ENCODE peak calls at places on chromosomes 1 and 21, in nine cellular contexts. T, X, R, B, V, Z, I, P and Q are unnamed samples.

GRCh38 chr1:70887936-70888335 is 159.7 kb downstream of the PTGER3 start:
- DNase-seq in X (no peak), P (no peak), Z (no peak), T (no peak), B (no peak), R (no peak), I (peak; percentile 75), V (no peak), Q (no peak)

GRCh38 chr1:230730979-230731378 is 16.2 kb upstream of the CAPN9 start:
- DNase-seq in Z (no peak), X (no peak), B (no peak), I (no peak), P (peak; percentile 65), R (no peak), T (no peak), V (no peak), Q (no peak)

GRCh38 chr1:229227298-229227919 is 43.5 kb upstream of the RAB4A start:
- DNase-seq in R (peak; percentile 91), I (peak; percentile 84), P (peak; percentile 88), B (peak; percentile 83), X (peak; percentile 82), Z (peak; percentile 92), T (peak; percentile 81), V (peak; percentile 87), Q (peak; percentile 88)

GRCh38 chr1:151540982-151541377 is 871 bp downstream of the TUFT1 start:
- DNase-seq in X (no peak), P (no peak), R (no peak), T (no peak), Z (peak; percentile 79), B (peak; percentile 37), V (no peak), I (no peak), Q (peak; percentile 75)

GRCh38 chr1:43439121-43439581 is 14.6 kb downstream of the HYI start:
- DNase-seq in V (no peak), X (no peak), B (no peak), R (no peak), P (peak; percentile 35), I (peak; percentile 21), T (no peak), Z (peak; percentile 67), Q (peak; percentile 20)

GRCh38 chr1:8174807-8175206 is 143.1 kb upstream of the SLC45A1 start:
- DNase-seq in R (no peak), P (no peak), Z (no peak), I (no peak), T (no peak), B (no peak), X (no peak), V (no peak), Q (no peak)

GRCh38 chr21:45975017-45975595 is 6.5 kb upstream of the COL6A1 start:
- DNase-seq in I (peak; percentile 87), B (peak; percentile 70), V (peak; percentile 71), R (peak; percentile 77), X (no peak), T (no peak), P (no peak), Z (peak; percentile 84), Q (peak; percentile 90)

GRCh38 chr1:26404641-26405040 is 6.0 kb upstream of the LIN28A start:
- DNase-seq in T (no peak), R (no peak), B (peak; percentile 81), V (no peak), Z (no peak), I (no peak), P (no peak), X (no peak), Q (no peak)

GRCh38 chr1:236522937-236523703 is 662 bp upstream of the LGALS8 start:
- DNase-seq in B (peak; percentile 18), X (peak; percentile 22), P (peak; percentile 70), R (no peak), Z (no peak), T (no peak), V (peak; percentile 66), I (peak; percentile 33), Q (peak; percentile 71)

GRCh38 chr1:94553323-94553730 is 11.8 kb upstream of the F3 start:
- DNase-seq in Z (no peak), I (no peak), T (no peak), P (no peak), R (no peak), V (no peak), X (no peak), B (peak; percentile 28), Q (no peak)

GRCh38 chr1:202085682-202086373 is 36.9 kb upstream of the GPR37L1 start:
- DNase-seq in R (no peak), V (no peak), I (no peak), T (no peak), X (no peak), B (no peak), Z (no peak), P (no peak), Q (peak; percentile 72)

GRCh38 chr1:164702216-164702615 is 143.2 kb downstream of the PBX1 start:
- DNase-seq in V (no peak), Z (no peak), T (no peak), R (no peak), X (no peak), I (no peak), P (no peak), B (peak; percentile 55), Q (no peak)

GRCh38 chr1:233725423-233725822 is 111.5 kb downstream of the KCNK1 start:
- DNase-seq in X (no peak), T (no peak), R (no peak), B (no peak), V (no peak), P (no peak), I (no peak), Z (no peak), Q (peak; percentile 13)

GRCh38 chr21:25561668-25562641 is 45.3 kb downstream of the MRPL39 start:
- DNase-seq in X (no peak), P (peak; percentile 43), I (peak; percentile 28), R (peak; percentile 72), V (peak; percentile 70), T (peak; percentile 37), B (no peak), Z (peak; percentile 78), Q (peak; percentile 83)

GRCh38 chr21:33648555-33648954 is 6.3 kb downstream of the ITSN1 start:
- DNase-seq in B (no peak), V (no peak), I (no peak), Z (no peak), X (no peak), R (no peak), T (no peak), P (no peak), Q (no peak)

GRCh38 chr1:2554621-2555387 is 1.4 kb upstream of the TNFRSF14 start:
- DNase-seq in R (no peak), P (peak; percentile 59), X (peak; percentile 54), Z (no peak), T (peak; percentile 59), V (no peak), B (peak; percentile 34), I (no peak), Q (peak; percentile 86)

GRCh38 chr1:230509281-230509977 is 83.3 kb upstream of the PGBD5 start:
- DNase-seq in B (no peak), X (no peak), I (no peak), T (no peak), Z (no peak), R (no peak), P (no peak), V (peak; percentile 55), Q (no peak)

DNA sequence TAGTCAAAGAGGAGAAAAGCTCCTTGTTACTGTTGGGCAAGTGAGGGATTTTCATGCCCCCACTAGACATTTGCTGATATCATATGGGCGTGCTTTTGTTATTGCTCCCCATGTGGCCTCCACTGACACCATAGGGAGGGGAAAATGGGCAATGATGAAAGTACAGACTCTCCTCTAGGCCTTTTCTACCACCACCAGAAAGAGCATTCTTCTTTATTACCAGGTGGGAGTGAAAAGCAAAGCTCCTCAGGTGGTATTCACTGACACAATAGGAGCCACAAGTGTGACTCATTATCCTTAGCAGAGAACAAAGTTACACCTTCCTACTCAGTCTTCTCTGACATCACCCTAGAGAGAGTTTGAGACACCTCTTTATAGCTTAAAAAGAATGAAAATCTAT is 667.1 kb downstream of the LTN1 start:
- DNase-seq in R (no peak), V (no peak), T (no peak), P (no peak), X (no peak), I (no peak), B (peak; percentile 15), Z (no peak), Q (peak; percentile 10)
- H3K4me3 ChIP-seq in R (no peak overlapping the region), V (no peak overlapping the region), T (no peak overlapping the region), P (no peak overlapping the region), X (no peak overlapping the region), I (no peak overlapping the region), B (no peak overlapping the region), Z (no peak overlapping the region), Q (no peak overlapping the region)

GRCh38 chr1:205568469-205569361 is 63.1 kb downstream of the ELK4 start:
- DNase-seq in T (no peak), P (peak; percentile 23), B (peak; percentile 50), Z (peak; percentile 61), R (no peak), X (no peak), I (no peak), V (no peak), Q (peak; percentile 76)
- H3K27me3 ChIP-seq in T (peaks cover 3% of the 10 kb centered on the region), P (no peaks in the 10 kb centered on the region), B (peaks cover 10% of the 10 kb centered on the region), Z (peaks cover 40% of the 10 kb centered on the region), R (peaks cover 15% of the 10 kb centered on the region), X (peaks cover 36% of the 10 kb centered on the region), I (no peaks in the 10 kb centered on the region), V (peaks cover 51% of the 10 kb centered on the region), Q (peaks cover 60% of the 10 kb centered on the region)

GRCh38 chr1:33328817-33329216 is 7.9 kb upstream of the A3GALT2 start:
- DNase-seq in Z (peak; percentile 53), R (no peak), X (no peak), B (no peak), V (no peak), P (no peak), T (no peak), I (no peak), Q (no peak)
- H3K36me3 ChIP-seq in Z (peaks cover 94% of the 10 kb centered on the region), R (peaks cover 100% of the 10 kb centered on the region), X (peaks cover 97% of the 10 kb centered on the region), B (peaks cover 96% of the 10 kb centered on the region), V (peaks cover 98% of the 10 kb centered on the region), P (peaks cover 97% of the 10 kb centered on the region), T (peaks cover 28% of the 10 kb centered on the region), I (no peaks in the 10 kb centered on the region), Q (no peaks in the 10 kb centered on the region)

GRCh38 chr1:168822911-168823310 is 93.9 kb upstream of the DPT start:
- DNase-seq in Z (no peak), P (no peak), T (no peak), X (no peak), R (no peak), B (no peak), V (no peak), I (no peak), Q (no peak)
- H3K4me3 ChIP-seq in Z (no peak overlapping the region), P (no peak overlapping the region), T (no peak overlapping the region), X (no peak overlapping the region), R (no peak overlapping the region), B (no peak overlapping the region), V (no peak overlapping the region), I (no peak overlapping the region), Q (no peak overlapping the region)